ENCODE peak calls at places on chromosome 6, in four cellular contexts. V is NT2/D1; R is psoas muscle; D is stimulated activated CD4-positive, alpha-beta T cell treated with anti-CD3 and anti-CD28 coated beads, Interleukin-1b, Interleukin-23, amount 100 ng/mL, for 1 hour. F is an unnamed sample.

GRCh38 chr6:79441222-79441621 is 96.0 kb downstream of the LCA5 start:
- DNase-seq in V (no peak), R (no peak), D (no peak), F (no peak)

GRCh38 chr6:37638414-37639079 is 59.1 kb downstream of the MDGA1 start:
- DNase-seq in V (no peak), R (no peak), D (no peak), F (no peak)

GRCh38 chr6:36938536-36938935 is 16.0 kb upstream of the PI16 start:
- DNase-seq in V (no peak), R (no peak), D (no peak), F (no peak)

GRCh38 chr6:358432-358831 is 33.1 kb upstream of the IRF4 start:
- DNase-seq in V (no peak), R (no peak), D (no peak), F (no peak)

GRCh38 chr6:108114861-108115597 is 40.5 kb upstream of the OSTM1 start:
- DNase-seq in V (no peak), R (peak), D (no peak), F (no peak)

GRCh38 chr6:137933696-137934095 is 66.6 kb downstream of the TNFAIP3 start:
- DNase-seq in V (no peak), R (peak), D (no peak), F (no peak)

GRCh38 chr6:75493400-75494064 is at the start of gene FILIP1:
- DNase-seq in V (no peak), R (peak), D (no peak), F (no peak)

GRCh38 chr6:43762410-43762768 is 7.6 kb upstream of the VEGFA start:
- DNase-seq in V (no peak), R (no peak), D (no peak), F (no peak)

GRCh38 chr6:29834564-29835436 is 7.2 kb downstream of the HLA-G start:
- DNase-seq in V (no peak), R (peak), D (no peak), F (peak)

GRCh38 chr6:18178959-18179358 is 23.7 kb downstream of the KDM1B start:
- DNase-seq in V (no peak), R (no peak), D (no peak), F (no peak)

F was measured in HAP-1.